ENCODE peak calls at places on chromosomes 4 and X, in four cellular contexts. Q is IMR-90, B is H9, R is neuronal stem cell. D is an unnamed sample.

GRCh38 chr4:10100734-10101216 is 15.8 kb downstream of the WDR1 start:
- DNase-seq in Q (no peak), B (no peak), R (no peak), D (no peak)

GRCh38 chr4:123777297-123777859 is 380.8 kb downstream of the SPRY1 start:
- DNase-seq in R (no peak), B (no peak), Q (peak; percentile 44), D (peak; percentile 30)

GRCh38 chr4:74320559-74321118 is 12.4 kb downstream of the EPGN start:
- DNase-seq in B (peak; percentile 66), Q (peak; percentile 55), R (peak; percentile 14), D (peak; percentile 70)

GRCh38 chr4:7256989-7257810 is 64.9 kb downstream of the SORCS2 start:
- DNase-seq in R (no peak), B (no peak), Q (no peak), D (no peak)

GRCh38 chr4:83240379-83240875 is 44.2 kb downstream of the COQ2 start:
- DNase-seq in B (no peak), R (no peak), Q (no peak), D (no peak)

GRCh38 chr4:97646997-97647396 is 496.3 kb downstream of the STPG2 start:
- DNase-seq in Q (no peak), R (no peak), B (no peak), D (no peak)

GRCh38 chr4:88211473-88212252 is 53.2 kb upstream of the ABCG2 start:
- DNase-seq in B (no peak), R (peak; percentile 72), Q (peak; percentile 46), D (peak; percentile 61)

GRCh38 chr4:95830647-95831046 is 9.2 kb upstream of the PDHA2 start:
- DNase-seq in R (no peak), B (no peak), Q (no peak), D (no peak)

GRCh38 chr4:73988096-73988495 is at the start of gene PPBP:
- DNase-seq in R (no peak), Q (no peak), B (no peak), D (no peak)

GRCh38 chrX:153828723-153829548 is 1.4 kb downstream of the PDZD4 start:
- DNase-seq in B (peak; percentile 61), Q (no peak), R (peak; percentile 32), D (peak; percentile 9)

GRCh38 chr4:3676907-3677495 is 89.2 kb upstream of the ADRA2C start:
- DNase-seq in B (no peak), Q (no peak), R (no peak), D (no peak)

GRCh38 chr4:3780347-3781171 is 14.4 kb downstream of the ADRA2C start:
- DNase-seq in Q (no peak), B (peak; percentile 62), R (no peak), D (no peak)

GRCh38 chr4:127809173-127809800 is 27.2 kb downstream of the HSPA4L start:
- DNase-seq in R (no peak), B (no peak), Q (peak; percentile 29), D (peak; percentile 30)

GRCh38 chr4:79241846-79242245 is 84.0 kb downstream of the NAA11 start:
- DNase-seq in R (no peak), B (no peak), Q (peak; percentile 49), D (peak; percentile 69)

GRCh38 chr4:92334716-92335350 is 31.1 kb downstream of the GRID2 start:
- DNase-seq in B (no peak), R (no peak), Q (no peak), D (no peak)

GRCh38 chrX:150765782-150766350 is 72.7 kb downstream of the MTMR1 start:
- DNase-seq in Q (no peak), B (no peak), R (no peak), D (no peak)

GRCh38 chr4:13523591-13524503 is 20.5 kb downstream of the NKX3-2 start:
- DNase-seq in R (no peak), Q (no peak), B (no peak), D (no peak)

GRCh38 chr4:135204311-135204710 is 1002.7 kb upstream of the PABPC4L start:
- DNase-seq in B (no peak), Q (no peak), R (no peak), D (no peak)

GRCh38 chr4:112521123-112522116 is 5.4 kb upstream of the NEUROG2 start:
- DNase-seq in R (peak; percentile 61), Q (no peak), B (peak; percentile 70), D (no peak)

GRCh38 chr4:172601195-172601594 is 567.4 kb upstream of the GALNT7 start:
- DNase-seq in Q (no peak), R (peak; percentile 32), B (no peak), D (no peak)

GRCh38 chrX:17441965-17442364 is 67.0 kb downstream of the NHS start:
- DNase-seq in R (no peak), Q (peak; percentile 74), B (no peak), D (peak; percentile 1)

GRCh38 chr4:3464349-3464905 is 1.3 kb downstream of the DOK7 start:
- DNase-seq in Q (no peak), B (no peak), R (no peak), D (no peak)

GRCh38 chr4:32506067-32506466 is 1785.9 kb downstream of the PCDH7 start:
- DNase-seq in Q (no peak), R (no peak), B (no peak), D (no peak)

GRCh38 chr4:24488399-24489164 is 95.8 kb downstream of the DHX15 start:
- DNase-seq in R (peak; percentile 64), Q (peak; percentile 62), B (peak; percentile 87), D (peak; percentile 67)
- H2AFZ ChIP-seq in R (no peak overlapping the region), Q (peak overlapping the region; percentile 5), B (no peak overlapping the region), D (no peak overlapping the region)

DNA sequence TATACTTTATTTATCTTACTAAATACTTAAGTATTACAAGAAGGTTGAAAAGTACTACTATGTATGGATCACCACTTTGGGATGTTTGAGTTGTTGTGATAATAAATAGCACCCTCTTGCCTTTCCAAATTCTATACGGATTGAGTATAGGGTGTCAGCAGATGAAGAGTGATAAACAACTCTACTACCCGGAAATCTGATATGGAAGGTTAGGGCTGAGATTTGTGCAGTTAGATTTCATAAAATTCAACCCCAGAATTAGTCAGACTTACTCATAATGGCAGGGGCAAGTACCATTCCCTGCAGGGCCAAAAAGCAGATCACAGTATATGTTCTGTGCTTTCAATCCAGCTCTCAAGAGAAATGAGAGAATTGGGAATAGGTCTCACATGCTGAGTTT is 1008.9 kb upstream of the PCDH7 start:
- DNase-seq in Q (peak; percentile 90), R (no peak), B (no peak), D (no peak)
- H2BK15ac ChIP-seq in Q (no peak overlapping the region), R (no peak overlapping the region), B (no peak overlapping the region), D (no peak overlapping the region)

DNA sequence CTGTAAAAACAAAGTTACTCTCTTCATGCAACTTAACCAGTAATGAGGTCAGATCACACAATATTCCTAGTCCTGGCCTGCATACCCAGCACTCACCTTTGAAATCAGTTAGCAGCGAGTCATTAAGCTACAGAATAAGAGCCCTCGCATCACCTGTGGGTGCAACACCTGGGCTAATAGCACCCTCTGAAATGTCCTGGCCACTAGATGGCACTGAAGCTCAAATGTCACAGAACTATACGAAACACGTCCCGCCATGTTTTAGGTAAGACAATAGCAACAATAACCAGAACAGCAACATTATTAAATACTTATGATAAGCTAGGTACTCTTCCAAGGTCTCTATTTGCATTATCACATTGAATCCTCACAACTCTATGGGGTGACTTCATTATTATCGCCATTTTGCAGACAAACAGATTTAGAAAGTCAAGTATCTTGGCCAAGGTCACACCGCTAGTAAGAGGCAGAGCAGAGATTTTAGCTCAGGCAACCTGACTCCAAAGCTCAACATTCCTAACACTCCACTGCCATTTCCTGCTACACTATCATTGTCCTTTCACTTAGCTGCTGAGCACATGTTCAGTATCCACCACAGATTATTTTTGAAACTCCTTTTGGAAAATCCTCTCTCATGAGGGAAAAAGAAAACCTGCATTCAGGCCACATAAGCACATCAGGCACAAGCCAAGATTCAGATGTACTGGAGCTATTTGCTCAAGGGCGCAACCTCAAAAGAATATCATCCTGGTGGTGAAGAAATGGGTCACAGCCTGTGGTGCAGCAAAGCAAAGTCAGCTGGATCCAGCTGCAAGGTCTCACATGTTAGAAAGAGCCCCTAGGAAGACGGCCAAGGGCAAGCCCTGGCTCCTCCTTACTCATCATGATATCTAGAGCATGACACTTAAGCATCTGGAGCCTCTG is 59.5 kb upstream of the KDR start:
- DNase-seq in Q (peak; percentile 66), R (no peak), B (peak; percentile 68), D (peak; percentile 76)
- H3K27ac ChIP-seq in Q (peak overlapping the region; percentile 72), R (no peak overlapping the region), B (peak overlapping the region; percentile 21), D (peak overlapping the region; percentile 90)

DNA sequence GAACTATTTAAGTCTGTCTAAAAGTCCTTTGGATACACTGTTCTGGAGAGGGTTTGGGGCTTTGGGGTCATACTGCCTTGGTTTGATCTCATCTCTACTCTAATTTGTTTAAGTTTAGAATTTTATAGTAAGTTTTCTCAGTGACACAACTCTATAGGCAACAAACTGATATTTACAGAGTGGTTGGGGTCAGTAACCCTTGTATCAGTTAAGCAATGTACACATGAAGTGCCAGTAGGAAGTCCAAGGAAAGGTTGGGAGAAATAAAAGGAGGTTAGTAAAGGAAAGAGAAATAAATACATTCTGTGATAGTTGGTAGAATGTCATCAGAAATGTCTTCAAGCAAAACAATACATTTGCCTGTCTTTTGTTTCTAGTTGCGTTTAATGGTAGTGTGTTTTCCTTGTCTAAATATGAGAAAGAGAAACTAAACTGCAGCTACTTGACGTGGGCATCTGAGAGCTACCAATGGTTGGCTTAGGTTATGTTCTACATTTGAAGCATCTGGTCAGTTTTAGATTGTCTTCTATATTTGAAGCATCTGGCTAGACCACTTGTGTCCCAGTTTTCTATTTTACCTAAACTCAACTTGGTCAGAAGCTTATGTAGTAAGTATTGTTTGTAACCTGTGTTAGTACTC is 6.9 kb downstream of the ATP7A start:
- DNase-seq in B (no peak), R (no peak), Q (no peak), D (no peak)
- H2AFZ ChIP-seq in B (no peak overlapping the region), R (no peak overlapping the region), Q (no peak overlapping the region), D (no peak overlapping the region)

DNA sequence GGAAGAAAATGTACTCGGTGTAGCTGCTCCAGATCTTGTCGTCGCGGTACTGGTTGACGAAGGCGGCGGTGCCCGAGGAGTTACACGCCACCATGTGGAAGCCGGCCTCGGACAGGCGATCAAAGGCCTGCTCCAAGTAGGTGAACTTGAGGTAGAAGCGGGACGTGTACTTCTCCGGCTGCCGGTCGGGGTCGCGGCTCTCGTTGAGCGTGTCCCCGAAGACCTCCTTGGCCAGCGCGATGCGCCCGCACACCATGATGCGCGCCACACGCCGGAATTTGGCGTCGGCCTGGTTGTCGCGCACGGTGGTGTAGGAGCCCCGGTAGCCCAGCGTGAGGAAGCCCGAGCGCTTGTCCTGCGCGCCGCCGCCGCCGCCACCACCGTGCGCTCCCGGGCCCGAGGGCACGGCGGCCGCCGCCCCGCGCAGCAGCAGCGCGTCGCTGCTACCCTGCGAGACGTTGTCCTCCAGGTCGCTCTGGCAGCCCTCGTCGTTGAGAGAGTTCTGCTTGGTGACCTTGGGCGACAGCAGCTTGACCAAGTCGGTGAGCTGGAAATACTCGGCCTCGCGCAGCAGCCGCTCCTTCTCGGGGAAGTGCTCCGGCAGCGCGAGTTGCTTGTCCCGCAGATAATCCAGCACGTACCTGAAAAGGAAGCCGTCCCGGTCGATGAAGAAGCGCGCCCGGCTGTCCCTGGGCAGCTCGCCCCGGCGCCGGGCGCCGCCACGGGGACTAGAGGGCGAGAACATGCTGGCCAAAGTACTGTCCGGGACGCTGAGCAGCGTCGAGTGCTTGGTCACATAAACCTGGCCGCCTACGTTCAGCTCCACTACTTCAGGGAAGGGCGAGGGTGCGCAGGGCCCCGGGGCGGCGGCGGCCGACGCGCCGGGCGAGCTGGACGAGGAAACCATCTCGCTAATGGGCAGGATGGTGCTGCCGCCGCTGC is 775 bp downstream of the KCTD8 start:
- DNase-seq in Q (no peak), B (peak; percentile 70), R (peak; percentile 49), D (peak; percentile 11)
- H2BK15ac ChIP-seq in Q (no peak overlapping the region), B (no peak overlapping the region), R (no peak overlapping the region), D (no peak overlapping the region)

D was measured in mesenchymal stem cell.